ENCODE peak calls at places on chromosomes 6 and 20, in eight cellular contexts. U, V, M, O, L, D, G and Y are unnamed samples.

GRCh38 chr6:116287668-116288282 is 8.0 kb upstream of the TSPYL1 start:
- DNase-seq in U (no peak), V (no peak), M (peak; percentile 51), O (peak; percentile 61), L (peak; percentile 45), D (no peak), G (no peak), Y (no peak)

GRCh38 chr6:110217255-110217654 is 37.0 kb downstream of the CDC40 start:
- DNase-seq in U (no peak), V (no peak), M (no peak), O (no peak), L (no peak), D (no peak), G (no peak), Y (no peak)

GRCh38 chr6:7479801-7480266 is 61.6 kb upstream of the DSP start:
- DNase-seq in U (no peak), V (no peak), M (peak; percentile 51), O (peak; percentile 79), L (no peak), D (peak; percentile 62), G (no peak), Y (peak; percentile 59)

GRCh38 chr6:42898891-42899361 is 16.9 kb upstream of the PTCRA start:
- DNase-seq in U (peak; percentile 79), V (peak; percentile 10), M (peak; percentile 64), O (peak; percentile 64), L (peak; percentile 59), D (peak; percentile 66), G (peak; percentile 57), Y (peak; percentile 84)

GRCh38 chr6:78999737-79000136 is 78.3 kb downstream of the PHIP start:
- DNase-seq in U (no peak), V (no peak), M (no peak), O (no peak), L (no peak), D (no peak), G (no peak), Y (no peak)

GRCh38 chr6:85580104-85580877 is 13.4 kb downstream of the SNX14 start:
- DNase-seq in U (no peak), V (no peak), M (no peak), O (peak; percentile 38), L (no peak), D (no peak), G (no peak), Y (peak; percentile 61)

GRCh38 chr6:28425942-28426541 is 17.2 kb downstream of the ZSCAN23 start:
- DNase-seq in U (no peak), V (no peak), M (no peak), O (no peak), L (no peak), D (no peak), G (no peak), Y (no peak)

GRCh38 chr6:118917550-118918321 is 17.2 kb downstream of the MCM9 start:
- DNase-seq in U (no peak), V (no peak), M (no peak), O (no peak), L (no peak), D (no peak), G (no peak), Y (no peak)

GRCh38 chr6:44630125-44631028 is 242.9 kb downstream of the CDC5L start:
- DNase-seq in U (no peak), V (no peak), M (peak; percentile 42), O (peak; percentile 42), L (peak; percentile 75), D (peak; percentile 37), G (peak; percentile 31), Y (no peak)

GRCh38 chr6:85498596-85499258 is 48.8 kb downstream of the NT5E start:
- DNase-seq in U (no peak), V (no peak), M (peak; percentile 19), O (peak; percentile 24), L (no peak), D (no peak), G (no peak), Y (peak; percentile 23)

GRCh38 chr20:53405070-53405603 is 188.5 kb downstream of the ZNF217 start:
- DNase-seq in U (no peak), V (no peak), M (no peak), O (no peak), L (no peak), D (no peak), G (no peak), Y (no peak)

GRCh38 chr20:8971669-8972316 is 97.1 kb upstream of the PLCB4 start:
- DNase-seq in U (no peak), V (no peak), M (no peak), O (no peak), L (no peak), D (no peak), G (no peak), Y (no peak)

GRCh38 chr6:40376113-40376650 is 211.0 kb downstream of the LRFN2 start:
- DNase-seq in U (no peak), V (no peak), M (no peak), O (no peak), L (no peak), D (no peak), G (no peak), Y (no peak)

GRCh38 chr6:7042056-7042653 is 65.6 kb upstream of the RREB1 start:
- DNase-seq in U (no peak), V (no peak), M (no peak), O (no peak), L (peak; percentile 41), D (peak; percentile 35), G (no peak), Y (no peak)

GRCh38 chr6:124676033-124676432 is 286.2 kb upstream of the RNF217 start:
- DNase-seq in U (no peak), V (no peak), M (no peak), O (no peak), L (no peak), D (no peak), G (no peak), Y (no peak)

GRCh38 chr6:71388846-71389543 is 100.4 kb downstream of the OGFRL1 start:
- DNase-seq in U (no peak), V (no peak), M (no peak), O (no peak), L (no peak), D (no peak), G (no peak), Y (no peak)

GRCh38 chr6:45500924-45501816 is 123.4 kb upstream of the SUPT3H start:
- DNase-seq in U (no peak), V (no peak), M (peak; percentile 58), O (peak; percentile 61), L (peak; percentile 68), D (no peak), G (no peak), Y (no peak)

GRCh38 chr6:85449388-85449817 is 480 bp upstream of the NT5E start:
- DNase-seq in U (peak; percentile 62), V (no peak), M (no peak), O (peak; percentile 44), L (no peak), D (peak; percentile 59), G (no peak), Y (no peak)

GRCh38 chr6:21612067-21612745 is 18.7 kb downstream of the SOX4 start:
- DNase-seq in U (no peak), V (no peak), M (no peak), O (no peak), L (no peak), D (no peak), G (no peak), Y (no peak)

GRCh38 chr6:137013738-137014602 is 30.8 kb downstream of the IL20RA start:
- DNase-seq in U (no peak), V (no peak), M (peak; percentile 26), O (peak; percentile 53), L (no peak), D (no peak), G (no peak), Y (no peak)
- TF ChIP-seq CTCF in U (peak; percentile 59), V (peak; percentile 80), M (peak; percentile 68), O (peak; percentile 58), L (peak; percentile 53), D (peak; percentile 28), G (no peak), Y (no peak)

GRCh38 chr6:31878761-31879542 is at the start of gene SLC44A4:
- DNase-seq in U (no peak), V (no peak), M (no peak), O (no peak), L (peak; percentile 39), D (peak; percentile 28), G (no peak), Y (peak; percentile 47)
- TF ChIP-seq POLR2A in U (no peak), V (no peak), M (no peak), O (no peak), L (peak; percentile 26), D (no peak), G (no peak), Y (no peak)

GRCh38 chr20:44450279-44450937 is 25.3 kb upstream of the TTPAL start:
- DNase-seq in U (no peak), V (no peak), M (no peak), O (no peak), L (no peak), D (no peak), G (no peak), Y (no peak)

GRCh38 chr20:44447827-44448419 is 27.8 kb upstream of the TTPAL start:
- DNase-seq in U (no peak), V (no peak), M (no peak), O (no peak), L (no peak), D (no peak), G (no peak), Y (no peak)

GRCh38 chr20:44450938-44451450 is 24.7 kb upstream of the TTPAL start:
- DNase-seq in U (no peak), V (no peak), M (no peak), O (no peak), L (no peak), D (no peak), G (no peak), Y (no peak)

GRCh38 chr20:44449864-44450263 is 25.8 kb upstream of the TTPAL start:
- DNase-seq in U (no peak), V (no peak), M (no peak), O (no peak), L (no peak), D (no peak), G (no peak), Y (no peak)

GRCh38 chr20:44448753-44449546 is 26.7 kb upstream of the TTPAL start:
- DNase-seq in U (no peak), V (no peak), M (peak; percentile 16), O (peak; percentile 61), L (peak; percentile 66), D (no peak), G (no peak), Y (no peak)
- TF ChIP-seq CTCF in U (no peak), V (no peak), M (peak; percentile 77), O (peak; percentile 24), L (peak; percentile 75), D (no peak), G (no peak), Y (no peak)

DNA sequence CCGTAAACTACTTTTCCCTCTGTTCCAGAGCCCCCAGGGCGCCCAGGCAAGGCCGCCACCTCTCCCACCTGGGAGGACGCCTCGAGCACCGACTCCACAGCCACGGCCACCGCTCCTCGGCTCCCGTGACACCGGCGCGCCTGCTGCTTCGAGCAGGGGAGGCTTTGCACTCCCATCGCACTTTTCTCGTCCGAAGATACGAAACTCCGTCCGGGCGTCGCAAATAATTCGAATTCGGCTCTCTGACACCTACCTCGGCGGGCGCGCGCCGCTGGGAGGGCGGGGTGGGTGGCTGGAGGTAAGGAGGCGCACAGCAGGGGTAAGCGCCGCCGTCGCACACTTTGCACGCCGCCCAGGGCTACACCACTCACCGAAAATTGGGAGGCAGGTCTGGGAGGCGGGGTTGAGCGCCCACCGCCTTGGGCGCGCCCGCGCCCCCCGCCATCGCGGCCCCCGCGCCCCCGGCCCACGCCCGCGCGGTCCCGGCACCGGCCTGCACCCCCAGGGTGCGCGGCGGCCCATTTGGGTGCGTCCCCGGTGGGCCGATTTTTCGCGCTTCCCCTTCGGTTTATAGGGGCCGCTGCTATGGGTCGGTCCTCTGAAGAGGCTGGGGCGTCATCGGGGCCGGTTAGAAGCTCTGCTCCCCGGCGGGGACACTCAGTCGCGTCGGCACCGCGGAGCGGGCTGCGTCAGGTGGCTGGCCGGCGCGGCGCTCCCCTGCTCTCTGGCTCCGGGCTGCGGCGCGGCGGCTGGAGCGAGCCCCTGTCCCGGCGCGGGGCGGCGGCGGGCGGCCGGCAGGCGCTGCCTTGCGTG is 36.2 kb downstream of the GNAS start:
- DNase-seq in U (peak; percentile 83), V (peak; percentile 8), M (no peak), O (no peak), L (peak; percentile 71), D (peak; percentile 80), G (peak; percentile 86), Y (peak; percentile 85)
- TF ChIP-seq POLR2A in U (peak; percentile 95), V (peak; percentile 93), M (peak; percentile 97), O (no peak), L (peak; percentile 73), D (peak; percentile 97), G (peak; percentile 93), Y (peak; percentile 89)